ENCODE peak calls at places on chromosomes 13 and 19, in six cellular contexts. X is WTC11, E is HL-60, T is foreskin fibroblast, G is mucosa of descending colon, R is A549. J is an unnamed sample.

GRCh38 chr13:40390290-40391008 is 276.0 kb downstream of the FOXO1 start:
- DNase-seq in X (no peak), E (no peak), T (no peak), G (no peak), R (no peak), J (no peak)

GRCh38 chr13:24233351-24233901 is 72.9 kb downstream of the SPATA13 start:
- DNase-seq in X (peak), E (no peak), T (peak), G (no peak), R (no peak), J (no peak)

GRCh38 chr13:47564041-47564440 is 437.0 kb downstream of the SUCLA2 start:
- DNase-seq in X (peak), E (no peak), T (no peak), G (no peak), R (no peak), J (no peak)

GRCh38 chr13:98026457-98026857 is 73.0 kb downstream of the IPO5 start:
- DNase-seq in X (no peak), E (no peak), T (peak), G (no peak), R (peak), J (no peak)

GRCh38 chr19:55563261-55563690 is 17.4 kb downstream of the ZNF579 start:
- DNase-seq in X (no peak), E (no peak), T (peak), G (no peak), R (no peak), J (no peak)

GRCh38 chr19:41930926-41931592 is 2.8 kb upstream of the ERFL start:
- DNase-seq in X (peak), E (no peak), T (no peak), G (peak), R (no peak), J (no peak)

GRCh38 chr13:25971077-25971476 is 80.7 kb downstream of the SHISA2 start:
- DNase-seq in X (no peak), E (no peak), T (no peak), G (no peak), R (no peak), J (no peak)

GRCh38 chr13:99702687-99703319 is 201.5 kb downstream of the TM9SF2 start:
- DNase-seq in X (peak), E (no peak), T (no peak), G (no peak), R (no peak), J (no peak)

GRCh38 chr19:8209111-8209964 is at the start of gene CERS4:
- DNase-seq in X (peak), E (no peak), T (peak), G (peak), R (peak), J (peak)

GRCh38 chr19:53092723-53093122 is 10.5 kb downstream of the ZNF160 start:
- DNase-seq in X (no peak), E (no peak), T (no peak), G (no peak), R (no peak), J (no peak)

GRCh38 chr19:15412832-15413231 is 6.0 kb downstream of the AKAP8L start:
- DNase-seq in X (no peak), E (no peak), T (no peak), G (no peak), R (no peak), J (no peak)

GRCh38 chr13:46778095-46778494 is 18.9 kb downstream of the ESD start:
- DNase-seq in X (no peak), E (no peak), T (no peak), G (no peak), R (no peak), J (no peak)

GRCh38 chr19:19434483-19435045 is 29.1 kb downstream of the GATAD2A start:
- DNase-seq in X (no peak), E (no peak), T (peak), G (no peak), R (no peak), J (no peak)

GRCh38 chr13:95874286-95874685 is 178.9 kb downstream of the UGGT2 start:
- DNase-seq in X (no peak), E (no peak), T (no peak), G (no peak), R (no peak), J (no peak)

GRCh38 chr13:61136101-61136500 is 279.5 kb downstream of the PCDH20 start:
- DNase-seq in X (no peak), E (no peak), T (no peak), G (no peak), R (no peak), J (no peak)

GRCh38 chr19:1459479-1459878 is 9.6 kb downstream of the APC2 start:
- DNase-seq in X (no peak), E (no peak), T (no peak), G (no peak), R (no peak), J (no peak)

GRCh38 chr13:106367361-106367781 is 168.1 kb downstream of the EFNB2 start:
- DNase-seq in X (no peak), E (no peak), T (no peak), G (no peak), R (no peak), J (no peak)

GRCh38 chr13:62209539-62209938 is 793.9 kb upstream of the PCDH20 start:
- DNase-seq in X (no peak), E (no peak), T (no peak), G (no peak), R (no peak), J (no peak)

GRCh38 chr13:59304596-59304995 is 859.1 kb downstream of the DIAPH3 start:
- DNase-seq in X (no peak), E (no peak), T (no peak), G (no peak), R (no peak), J (no peak)

GRCh38 chr13:40546047-40546446 is 120.4 kb downstream of the FOXO1 start:
- DNase-seq in X (no peak), E (no peak), T (no peak), G (no peak), R (no peak), J (no peak)

GRCh38 chr19:36488816-36489138 is 584 bp downstream of the ZNF566 start:
- DNase-seq in X (no peak), E (peak), T (peak), G (no peak), R (no peak), J (no peak)

GRCh38 chr19:19224852-19225494 is 13.2 kb downstream of the NCAN start:
- DNase-seq in X (peak), E (peak), T (peak), G (peak), R (peak), J (no peak)

GRCh38 chr13:86051134-86052103 is 252.2 kb upstream of the SLITRK6 start:
- DNase-seq in X (no peak), E (no peak), T (no peak), G (no peak), R (peak), J (no peak)

GRCh38 chr19:575527-576506 is 3.4 kb downstream of the BSG start:
- DNase-seq in X (no peak), E (no peak), T (peak), G (no peak), R (no peak), J (no peak)

GRCh38 chr19:29724102-29724641 is 9.1 kb upstream of the C19orf12 start:
- DNase-seq in X (peak), E (peak), T (peak), G (no peak), R (no peak), J (no peak)

GRCh38 chr19:5193192-5193591 is 147.4 kb downstream of the PTPRS start:
- DNase-seq in X (peak), E (no peak), T (no peak), G (no peak), R (no peak), J (no peak)

GRCh38 chr13:95676100-95676774 is 702 bp upstream of the DNAJC3 start:
- DNase-seq in X (no peak), E (peak), T (peak), G (no peak), R (peak), J (no peak)

GRCh38 chr19:44653343-44653742 is 9.6 kb downstream of the PVR start:
- DNase-seq in X (no peak), E (no peak), T (no peak), G (no peak), R (no peak), J (no peak)

GRCh38 chr19:11435057-11435832 is at the start of the genes ODAD3 and PRKCSH:
- DNase-seq in X (peak), E (peak), T (peak), G (peak), R (peak), J (peak)

GRCh38 chr13:98286814-98287213 is 109.7 kb upstream of the RNF113B start:
- DNase-seq in X (no peak), E (no peak), T (no peak), G (no peak), R (no peak), J (no peak)

GRCh38 chr13:34867590-34867989 is 74.5 kb upstream of the NBEA start:
- DNase-seq in X (no peak), E (no peak), T (peak), G (no peak), R (peak), J (no peak)

GRCh38 chr13:100789481-100789880 is 114.9 kb upstream of the TMTC4 start:
- DNase-seq in X (no peak), E (no peak), T (peak), G (no peak), R (no peak), J (no peak)

GRCh38 chr19:28239270-28239669 is 973.7 kb downstream of the UQCRFS1 start:
- DNase-seq in X (peak), E (no peak), T (no peak), G (no peak), R (peak), J (no peak)
- TF ChIP-seq CTCF in X (peak), E (no peak), T (no peak), G (no peak), R (no peak), J (peak)

DNA sequence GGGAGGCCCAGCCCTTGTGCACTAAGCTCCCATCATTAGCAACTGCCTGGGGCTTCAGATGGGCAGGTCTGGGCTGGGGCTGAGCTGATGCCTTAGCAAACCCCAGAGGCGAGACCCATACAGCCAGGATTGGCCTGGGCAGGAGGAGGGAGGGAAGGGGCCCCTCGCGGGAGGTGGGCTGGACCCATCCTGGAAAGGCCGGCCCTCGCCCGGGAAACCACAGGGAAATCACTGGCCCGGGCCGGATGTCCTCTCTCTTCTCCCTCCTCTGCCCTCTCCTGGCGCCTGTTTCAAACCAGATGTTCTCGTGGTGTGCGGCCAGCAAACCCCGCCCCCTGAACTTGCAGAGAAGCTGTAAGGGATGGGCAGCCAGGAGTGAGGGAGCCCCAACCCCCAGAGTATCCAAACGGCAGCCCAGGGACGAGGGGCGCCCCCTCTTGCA is 43.1 kb downstream of the TMEM255B start:
- DNase-seq in X (peak), E (peak), T (peak), G (peak), R (peak), J (no peak)
- TF ChIP-seq CTCF in X (no peak), E (no peak), T (peak), G (no peak), R (no peak), J (no peak)

GRCh38 chr13:50989476-50989875 is 79.9 kb downstream of the RNASEH2B start:
- DNase-seq in X (no peak), E (no peak), T (peak), G (no peak), R (peak), J (no peak)
- TF ChIP-seq CTCF in X (no peak), E (no peak), T (no peak), G (no peak), R (no peak), J (peak)

GRCh38 chr13:51359352-51359751 is 19.9 kb downstream of the SERPINE3 start:
- DNase-seq in X (no peak), E (no peak), T (no peak), G (no peak), R (no peak), J (no peak)

GRCh38 chr13:51361111-51361510 is 21.6 kb downstream of the SERPINE3 start:
- DNase-seq in X (no peak), E (no peak), T (no peak), G (no peak), R (no peak), J (no peak)

GRCh38 chr13:51355217-51355616 is 15.7 kb downstream of the SERPINE3 start:
- DNase-seq in X (no peak), E (no peak), T (no peak), G (no peak), R (no peak), J (no peak)

GRCh38 chr13:51360489-51360888 is 21.0 kb downstream of the SERPINE3 start:
- DNase-seq in X (no peak), E (no peak), T (no peak), G (no peak), R (no peak), J (no peak)

GRCh38 chr13:51357928-51358595 is 18.6 kb downstream of the SERPINE3 start:
- DNase-seq in X (no peak), E (no peak), T (no peak), G (no peak), R (no peak), J (no peak)
- TF ChIP-seq CTCF in X (no peak), E (no peak), T (no peak), G (no peak), R (no peak), J (no peak)

GRCh38 chr13:28138012-28138755 is at the start of gene PAN3:
- DNase-seq in X (peak), E (peak), T (peak), G (peak), R (peak), J (peak)
- TF ChIP-seq CTCF in X (no peak), E (no peak), T (peak), G (no peak), R (no peak), J (no peak)

GRCh38 chr13:38758278-38758677 is 71.4 kb downstream of the FREM2 start:
- DNase-seq in X (no peak), E (no peak), T (no peak), G (no peak), R (no peak), J (no peak)
- TF ChIP-seq CTCF in X (no peak), E (no peak), T (no peak), G (no peak), R (no peak), J (no peak)

GRCh38 chr19:49615861-49616260 is 24.1 kb downstream of the RRAS start:
- DNase-seq in X (no peak), E (no peak), T (no peak), G (no peak), R (no peak), J (no peak)

GRCh38 chr19:49616532-49616931 is 23.4 kb downstream of the RRAS start:
- DNase-seq in X (no peak), E (no peak), T (no peak), G (no peak), R (no peak), J (no peak)

GRCh38 chr19:49616945-49617344 is 23.0 kb downstream of the RRAS start:
- DNase-seq in X (no peak), E (no peak), T (no peak), G (no peak), R (no peak), J (no peak)

GRCh38 chr19:49613374-49613773 is 22.4 kb downstream of the PRR12 start:
- DNase-seq in X (no peak), E (no peak), T (peak), G (no peak), R (peak), J (no peak)

GRCh38 chr19:49614096-49614857 is 23.3 kb downstream of the PRR12 start:
- DNase-seq in X (no peak), E (no peak), T (peak), G (no peak), R (peak), J (no peak)
- TF ChIP-seq CTCF in X (no peak), E (no peak), T (peak), G (no peak), R (peak), J (no peak)

J was measured in type B pancreatic cell.